ENCODE peak calls at places on chromosomes 11 and 22, in nine cellular contexts. A, O, Y, G, H, J, N, W and Q are unnamed samples.

GRCh38 chr11:67491276-67492068 is 8.6 kb downstream of the AIP start:
- DNase-seq in A (no peak), O (no peak), Y (no peak), G (no peak), H (no peak), J (no peak), N (no peak), W (no peak), Q (no peak)

GRCh38 chr11:124946735-124947141 is 7.3 kb upstream of the CCDC15 start:
- DNase-seq in A (no peak), O (no peak), Y (no peak), G (no peak), H (no peak), J (no peak), N (peak), W (no peak), Q (no peak)

GRCh38 chr11:8757533-8757932 is 74.9 kb downstream of the RPL27A start:
- DNase-seq in A (no peak), O (no peak), Y (no peak), G (no peak), H (no peak), J (no peak), N (no peak), W (no peak), Q (no peak)

GRCh38 chr11:12291767-12292166 is 85.6 kb upstream of the PARVA start:
- DNase-seq in A (no peak), O (no peak), Y (no peak), G (no peak), H (no peak), J (no peak), N (no peak), W (no peak), Q (no peak)

GRCh38 chr11:17743808-17744119 is 9.2 kb downstream of the KCNC1 start:
- DNase-seq in A (no peak), O (no peak), Y (no peak), G (no peak), H (no peak), J (no peak), N (peak), W (no peak), Q (no peak)

GRCh38 chr22:35914665-35915476 is 113.8 kb downstream of the RBFOX2 start:
- DNase-seq in A (no peak), O (peak), Y (peak), G (no peak), H (peak), J (no peak), N (peak), W (peak), Q (no peak)

GRCh38 chr11:110219011-110219785 is 77.2 kb downstream of the RDX start:
- DNase-seq in A (no peak), O (no peak), Y (no peak), G (no peak), H (no peak), J (no peak), N (peak), W (no peak), Q (no peak)

GRCh38 chr11:65489061-65489705 is 9.7 kb upstream of the MALAT1 start:
- DNase-seq in A (no peak), O (no peak), Y (no peak), G (no peak), H (no peak), J (no peak), N (peak), W (no peak), Q (no peak)

GRCh38 chr22:20424937-20425587 is 12.6 kb downstream of the SCARF2 start:
- DNase-seq in A (no peak), O (no peak), Y (no peak), G (no peak), H (no peak), J (no peak), N (no peak), W (no peak), Q (no peak)

GRCh38 chr22:41261541-41262249 is 21.0 kb upstream of the CHADL start:
- DNase-seq in A (no peak), O (peak), Y (no peak), G (no peak), H (no peak), J (no peak), N (no peak), W (no peak), Q (no peak)

GRCh38 chr11:68683952-68684384 is 376 bp upstream of the GAL start:
- DNase-seq in A (no peak), O (peak), Y (no peak), G (no peak), H (no peak), J (no peak), N (no peak), W (no peak), Q (no peak)

GRCh38 chr11:13120691-13121090 is 111.6 kb downstream of the RASSF10 start:
- DNase-seq in A (no peak), O (no peak), Y (no peak), G (no peak), H (no peak), J (no peak), N (peak), W (no peak), Q (no peak)

GRCh38 chr11:94885133-94885532 is 88.2 kb downstream of the CWC15 start:
- DNase-seq in A (no peak), O (no peak), Y (peak), G (no peak), H (no peak), J (no peak), N (no peak), W (peak), Q (no peak)

GRCh38 chr22:46454910-46455269 is 82.5 kb downstream of the CELSR1 start:
- DNase-seq in A (no peak), O (no peak), Y (no peak), G (no peak), H (no peak), J (no peak), N (no peak), W (no peak), Q (no peak)

GRCh38 chr11:26150046-26150445 is 181.9 kb upstream of the ANO3 start:
- DNase-seq in A (no peak), O (no peak), Y (peak), G (no peak), H (no peak), J (no peak), N (no peak), W (no peak), Q (no peak)

GRCh38 chr11:59846556-59846955 is 1.3 kb upstream of the CBLIF start:
- DNase-seq in A (no peak), O (no peak), Y (no peak), G (no peak), H (no peak), J (no peak), N (no peak), W (no peak), Q (no peak)